ENCODE peak calls at places on chromosomes 13 and 19, in seven cellular contexts. G is HCT116, R is upper lobe of left lung, X is uterus, U is esophagus squamous epithelium, A is A549, J is heart left ventricle. I is an unnamed sample.

GRCh38 chr19:44142014-44142523 is 715 bp downstream of the ZNF234 start:
- DNase-seq in R (no peak), X (no peak), J (peak; percentile 26), G (no peak), U (no peak), A (peak; percentile 14), I (no peak)

GRCh38 chr13:26060366-26060765 is 8.6 kb upstream of the SHISA2 start:
- DNase-seq in R (no peak), A (no peak), G (no peak), X (no peak), U (no peak), J (no peak), I (no peak)

GRCh38 chr13:34913040-34913439 is 29.0 kb upstream of the NBEA start:
- DNase-seq in J (no peak), R (no peak), A (no peak), U (no peak), X (no peak), G (no peak), I (no peak)

GRCh38 chr19:34145741-34146202 is 26.5 kb upstream of the LSM14A start:
- DNase-seq in J (no peak), X (peak; percentile 29), G (peak; percentile 33), R (peak; percentile 32), U (no peak), A (peak; percentile 73), I (no peak)

GRCh38 chr13:97539651-97540230 is 105.8 kb downstream of the RAP2A start:
- DNase-seq in J (no peak), U (no peak), A (no peak), R (no peak), X (no peak), G (no peak), I (no peak)

GRCh38 chr13:21670006-21670882 is 629 bp upstream of the FGF9 start:
- DNase-seq in R (peak; percentile 50), X (peak; percentile 45), U (no peak), A (peak; percentile 21), J (peak; percentile 66), G (no peak), I (peak; percentile 49)

GRCh38 chr19:46529622-46530451 is 34.2 kb upstream of the PNMA8B start:
- DNase-seq in X (peak; percentile 36), R (peak; percentile 79), A (peak; percentile 89), U (no peak), J (peak; percentile 61), G (no peak), I (peak; percentile 53)

GRCh38 chr19:40688987-40689338 is 1.5 kb downstream of the NUMBL start:
- DNase-seq in U (no peak), X (no peak), A (no peak), G (no peak), J (no peak), R (no peak), I (no peak)

GRCh38 chr13:79637086-79637763 is 156.3 kb downstream of the NDFIP2 start:
- DNase-seq in X (no peak), J (peak; percentile 88), G (no peak), U (no peak), R (no peak), A (no peak), I (no peak)

GRCh38 chr13:113861433-113862030 is 2.3 kb downstream of the GAS6 start:
- DNase-seq in A (no peak), G (no peak), J (no peak), X (no peak), U (no peak), R (no peak), I (no peak)

GRCh38 chr19:41302624-41303351 is 7.2 kb upstream of the CCDC97 start:
- DNase-seq in J (no peak), X (no peak), A (no peak), R (peak; percentile 62), G (no peak), U (no peak), I (no peak)

GRCh38 chr13:55230570-55230908 is 1910.2 kb upstream of the PRR20A start:
- DNase-seq in U (no peak), R (no peak), X (no peak), J (no peak), A (no peak), G (no peak), I (no peak)

GRCh38 chr13:78060966-78061365 is 142.3 kb upstream of the EDNRB start:
- DNase-seq in J (no peak), A (no peak), G (no peak), X (no peak), R (peak; percentile 54), U (no peak), I (no peak)

GRCh38 chr13:99307247-99307646 is at the start of gene GPR183:
- DNase-seq in A (no peak), R (no peak), J (no peak), G (no peak), X (no peak), U (no peak), I (no peak)

GRCh38 chr13:113581871-113582270 is 2.7 kb upstream of the TFDP1 start:
- DNase-seq in U (no peak), J (no peak), G (no peak), X (no peak), R (no peak), A (no peak), I (no peak)

GRCh38 chr19:14474827-14475226 is 327 bp downstream of the PTGER1 start:
- DNase-seq in X (no peak), R (no peak), J (no peak), A (no peak), G (no peak), U (no peak), I (no peak)

GRCh38 chr19:14473073-14473790 is 1.9 kb downstream of the PTGER1 start:
- DNase-seq in X (no peak), R (no peak), G (no peak), J (no peak), U (no peak), A (no peak), I (no peak)

GRCh38 chr19:14475251-14476073 is at the start of gene PTGER1:
- DNase-seq in G (peak; percentile 21), U (no peak), R (no peak), J (no peak), A (no peak), X (no peak), I (no peak)

GRCh38 chr19:14472202-14472961 is 2.8 kb downstream of the PTGER1 start:
- DNase-seq in X (peak; percentile 70), G (peak; percentile 22), U (no peak), J (peak; percentile 77), R (peak; percentile 65), A (peak; percentile 57), I (peak; percentile 68)

GRCh38 chr19:14473915-14474578 is 1.1 kb downstream of the PTGER1 start:
- DNase-seq in U (no peak), A (no peak), G (no peak), J (no peak), X (no peak), R (peak; percentile 54), I (no peak)
- H3K4me1 ChIP-seq in U (peaks cover 72% of the 10 kb centered on the region), A (peaks cover 35% of the 10 kb centered on the region), G (peaks cover 22% of the 10 kb centered on the region), J (peaks cover 49% of the 10 kb centered on the region), X (no peaks in the 10 kb centered on the region), R (peaks cover 55% of the 10 kb centered on the region), I (no peaks in the 10 kb centered on the region)

GRCh38 chr13:110387451-110388140 is 80.5 kb downstream of the COL4A2 start:
- DNase-seq in A (no peak), R (no peak), U (no peak), J (peak; percentile 73), X (peak; percentile 85), G (no peak), I (no peak)
- H3K4me3 ChIP-seq in A (no peak overlapping the region), R (no peak overlapping the region), U (no peak overlapping the region), J (peak overlapping the region; percentile 34), X (peak overlapping the region; percentile 11), G (no peak overlapping the region), I (no peak overlapping the region)

DNA sequence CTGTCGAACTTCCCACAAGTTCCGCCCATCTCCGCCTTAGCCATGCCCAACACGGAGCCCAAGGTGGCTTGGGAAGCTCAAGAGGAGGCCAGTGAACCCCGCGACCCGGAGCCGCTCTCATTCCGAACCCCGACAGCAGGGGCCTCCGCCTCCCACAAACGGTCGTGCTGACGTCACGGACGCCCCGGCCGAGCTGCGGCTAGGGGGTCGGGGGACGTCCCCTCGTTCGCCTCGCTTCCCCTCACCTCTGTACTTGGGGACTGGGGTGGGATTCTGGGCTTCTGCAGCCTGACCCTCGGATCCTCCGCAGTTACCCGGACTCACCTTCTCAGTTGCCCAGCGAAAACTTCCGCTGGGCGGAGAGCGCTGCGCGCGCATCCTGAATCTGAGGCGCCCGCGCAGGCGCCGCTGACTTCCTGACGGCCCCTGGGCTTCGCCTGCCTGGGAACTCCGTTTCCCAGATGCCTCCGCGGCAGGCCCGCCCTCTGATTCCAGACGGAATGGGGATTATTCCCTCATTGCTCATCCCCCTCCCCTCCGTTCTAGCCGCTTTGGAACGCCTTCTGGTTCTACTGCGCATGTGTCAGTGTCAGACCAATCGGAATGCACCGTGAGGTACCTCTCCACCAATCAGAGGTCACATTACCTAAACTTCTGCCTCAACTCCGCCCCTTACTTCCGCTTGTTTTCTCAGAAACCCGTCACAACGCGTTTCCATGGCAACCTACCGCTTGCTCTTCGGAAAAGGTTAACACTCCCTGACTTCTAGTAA is at the start of gene VRK3:
- DNase-seq in J (peak; percentile 99), U (peak; percentile 94), A (peak; percentile 100), R (peak; percentile 99), X (peak; percentile 99), G (peak; percentile 100), I (peak; percentile 97)
- TF ChIP-seq POLR2A in J (peak; percentile 73), U (no peak), A (peak; percentile 81), R (peak; percentile 65), X (peak; percentile 72), G (no peak), I (peak; percentile 72)

GRCh38 chr13:110259651-110260050 is 47.3 kb downstream of the COL4A1 start:
- DNase-seq in A (no peak), J (no peak), U (no peak), X (no peak), G (no peak), R (no peak), I (no peak)

GRCh38 chr13:110261166-110262081 is 45.5 kb downstream of the COL4A1 start:
- DNase-seq in X (no peak), G (no peak), R (peak; percentile 25), U (no peak), J (no peak), A (no peak), I (no peak)

GRCh38 chr13:110256126-110256905 is 50.6 kb downstream of the COL4A1 start:
- DNase-seq in J (no peak), X (no peak), R (no peak), G (no peak), A (no peak), U (no peak), I (no peak)

GRCh38 chr13:110257408-110257807 is 49.5 kb downstream of the COL4A1 start:
- DNase-seq in R (no peak), J (no peak), U (no peak), G (no peak), X (no peak), A (no peak), I (no peak)

DNA sequence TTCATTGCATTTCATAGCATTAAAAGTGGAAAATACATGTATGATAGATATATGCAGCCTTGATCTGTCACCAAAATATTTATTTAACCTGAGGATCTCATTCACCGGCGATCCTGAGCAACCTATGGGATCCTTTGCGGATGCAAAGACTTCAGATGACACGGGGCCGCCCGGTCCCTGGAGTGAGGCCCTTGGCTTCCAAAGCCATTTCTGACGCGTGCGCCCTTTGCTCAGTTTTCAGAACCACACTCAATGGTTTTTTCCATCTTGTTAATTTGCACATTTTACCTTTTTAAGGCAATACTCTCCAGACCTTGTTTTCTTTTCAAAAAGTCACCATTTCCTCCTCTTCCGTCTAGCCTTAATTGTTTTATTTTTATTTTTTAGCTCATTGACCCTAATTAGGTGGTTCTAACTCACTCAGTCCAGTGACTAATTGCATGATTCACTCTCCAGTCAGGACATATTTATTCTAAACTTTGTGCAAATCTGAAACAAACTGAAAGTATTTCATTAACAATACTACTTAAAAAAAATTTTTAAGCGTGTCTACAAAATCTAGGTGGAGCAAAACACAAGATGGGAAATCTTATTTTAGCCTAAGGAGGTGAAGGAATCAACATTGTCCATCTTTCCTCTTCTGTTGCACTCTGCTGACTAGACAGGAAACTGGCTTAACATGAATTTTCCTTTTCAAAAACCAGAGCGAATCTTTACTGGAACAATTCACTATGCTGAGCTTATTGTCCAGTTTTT is 47.9 kb downstream of the COL4A1 start:
- DNase-seq in X (no peak), R (no peak), G (no peak), A (no peak), U (no peak), J (no peak), I (no peak)
- H3K4me1 ChIP-seq in X (no peaks in the 10 kb centered on the region), R (peaks cover 24% of the 10 kb centered on the region), G (no peaks in the 10 kb centered on the region), A (peaks cover 21% of the 10 kb centered on the region), U (peaks cover 52% of the 10 kb centered on the region), J (peaks cover 52% of the 10 kb centered on the region), I (peaks cover 26% of the 10 kb centered on the region)